ENCODE peak calls at places on chromosome 17, in nine cellular contexts. W is mesenchymal stem cell; P is body of pancreas; A is neural progenitor cell; U is prostate gland; Q is CD8-positive, alpha-beta memory T cell; N is IMR-90; Y is aorta; F is lung. G is an unnamed sample. For H3K9me3, the result is how much of the 10 kb centered on the place peaks cover.

GRCh38 chr17:77144227-77144626 is 3.5 kb downstream of the SEC14L1 start:
- DNase-seq in W (no peak), P (peak), A (no peak), U (no peak), Q (no peak), N (no peak), Y (no peak), F (no peak), G (no peak)

GRCh38 chr17:60678118-60678444 is 430 bp downstream of the BCAS3 start:
- DNase-seq in W (no peak), P (no peak), A (no peak), U (no peak), Q (no peak), N (no peak), Y (no peak), F (no peak), G (no peak)

GRCh38 chr17:59165933-59166342 is 10.4 kb downstream of the PRR11 start:
- DNase-seq in W (peak), P (peak), A (peak), U (no peak), Q (peak), N (peak), Y (no peak), F (no peak), G (no peak)

GRCh38 chr17:53176629-53177028 is 646.1 kb upstream of the KIF2B start:
- DNase-seq in W (no peak), P (no peak), A (no peak), U (no peak), Q (no peak), N (no peak), Y (no peak), F (no peak), G (no peak)

GRCh38 chr17:77810536-77810935 is 148.0 kb upstream of the TNRC6C start:
- DNase-seq in W (peak), P (peak), A (no peak), U (no peak), Q (no peak), N (peak), Y (peak), F (no peak), G (peak)

GRCh38 chr17:32877164-32877764 is 340 bp upstream of the MYO1D start:
- DNase-seq in W (peak), P (peak), A (peak), U (peak), Q (peak), N (peak), Y (peak), F (peak), G (peak)

GRCh38 chr17:60163108-60163784 is 13.5 kb downstream of the CA4 start:
- DNase-seq in W (no peak), P (no peak), A (peak), U (no peak), Q (no peak), N (no peak), Y (no peak), F (no peak), G (no peak)

GRCh38 chr17:77857613-77858012 is 100.9 kb upstream of the TNRC6C start:
- DNase-seq in W (no peak), P (no peak), A (no peak), U (no peak), Q (peak), N (peak), Y (no peak), F (no peak), G (no peak)

GRCh38 chr17:32502710-32503109 is 15.9 kb downstream of the CDK5R1 start:
- DNase-seq in W (no peak), P (no peak), A (no peak), U (no peak), Q (no peak), N (no peak), Y (no peak), F (no peak), G (no peak)

GRCh38 chr17:45371414-45372324 is 54.8 kb upstream of the MAP3K14 start:
- DNase-seq in W (peak), P (peak), A (peak), U (peak), Q (no peak), N (peak), Y (peak), F (peak), G (peak)

DNA sequence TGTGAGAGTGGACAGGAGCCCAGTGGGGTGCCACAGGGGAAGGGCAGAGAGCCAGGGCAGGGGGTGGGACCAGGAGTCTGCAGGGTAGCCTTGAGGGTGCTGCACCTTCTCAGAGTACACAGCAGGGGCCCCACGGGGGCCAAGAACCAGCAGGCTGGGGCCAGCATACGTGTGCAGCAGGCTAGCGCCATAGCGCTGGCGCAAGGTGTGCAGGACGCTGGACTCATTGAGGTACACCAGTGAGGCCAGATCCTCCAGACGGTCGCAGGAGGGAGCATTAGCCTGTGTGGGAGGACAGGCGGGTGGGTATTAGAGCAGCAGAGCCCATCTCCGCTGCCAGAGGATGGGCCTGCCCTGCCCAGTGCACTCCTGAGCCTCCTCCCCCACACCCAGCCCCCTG is 58.8 kb downstream of the MYO18A start:
- DNase-seq in W (no peak), P (no peak), A (no peak), U (no peak), Q (no peak), N (no peak), Y (no peak), F (no peak), G (no peak)
- H3K9me3 ChIP-seq in W (under half), P (under half), A (under half), U (under half), Q (under half), N (under half), Y (under half), F (under half), G (under half)

DNA sequence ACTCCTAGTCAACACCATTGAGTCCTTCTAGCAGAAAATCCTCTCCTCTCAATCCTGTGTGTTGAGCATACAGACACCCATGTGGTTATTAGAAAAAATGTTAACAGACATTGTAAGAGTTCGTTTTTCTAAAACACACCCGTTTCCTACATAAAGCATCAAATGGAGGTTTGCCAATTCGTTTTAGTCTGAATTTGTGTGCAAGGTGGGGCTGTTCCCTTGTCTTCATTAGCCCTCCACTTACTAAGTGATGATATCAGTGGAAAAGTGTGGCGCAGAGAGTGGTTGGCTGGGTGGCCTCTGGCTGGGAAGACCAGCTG is 2.7 kb downstream of the NHERF1 start:
- DNase-seq in W (no peak), P (no peak), A (no peak), U (no peak), Q (no peak), N (no peak), Y (no peak), F (no peak), G (no peak)
- H3K4me3 ChIP-seq in W (no peak), P (no peak), A (peak), U (no peak), Q (peak), N (no peak), Y (no peak), F (no peak), G (peak)

DNA sequence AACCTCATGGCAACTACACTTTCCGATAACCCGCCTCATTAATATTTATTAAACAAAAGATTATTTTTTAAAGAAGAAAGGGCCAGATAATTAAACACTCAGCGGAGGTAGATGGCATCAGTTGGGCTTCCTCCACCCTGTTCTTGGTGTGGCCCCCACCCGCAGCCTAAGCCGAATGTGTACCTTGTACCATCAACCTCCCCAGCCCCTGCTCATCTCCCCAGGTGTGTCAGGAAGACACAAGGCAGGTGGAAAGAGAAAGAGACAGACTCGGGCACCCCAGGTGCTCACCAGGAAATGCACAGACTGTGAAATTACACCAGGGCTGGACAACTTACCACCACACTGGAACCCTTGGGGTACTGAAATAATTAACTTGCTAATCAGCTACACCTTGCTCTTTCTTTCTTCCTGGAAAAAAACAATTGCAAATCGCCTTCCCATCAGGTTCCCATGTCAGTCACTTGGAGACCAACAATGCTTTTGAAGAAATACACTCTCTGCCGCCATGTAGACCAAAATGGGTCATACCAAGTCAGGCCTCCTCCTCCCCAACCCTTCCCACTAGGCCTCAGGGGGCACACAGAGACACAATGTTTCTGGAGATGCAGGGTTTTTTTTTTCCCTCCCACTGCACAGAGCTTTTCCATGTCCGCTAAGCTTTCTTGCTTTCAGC is 8.7 kb upstream of the LHX1 start:
- DNase-seq in W (no peak), P (no peak), A (no peak), U (no peak), Q (no peak), N (no peak), Y (no peak), F (no peak), G (no peak)
- H3K9me3 ChIP-seq in W (under half), P (under half), A (under half), U (under half), Q (under half), N (under half), Y (under half), F (under half), G (under half)

GRCh38 chr17:72998343-72998742 is 94.1 kb downstream of the SLC39A11 start:
- DNase-seq in W (no peak), P (no peak), A (no peak), U (no peak), Q (no peak), N (no peak), Y (no peak), F (no peak), G (no peak)
- H3K4me3 ChIP-seq in W (no peak), P (no peak), A (no peak), U (no peak), Q (no peak), N (no peak), Y (no peak), F (no peak), G (no peak)

DNA sequence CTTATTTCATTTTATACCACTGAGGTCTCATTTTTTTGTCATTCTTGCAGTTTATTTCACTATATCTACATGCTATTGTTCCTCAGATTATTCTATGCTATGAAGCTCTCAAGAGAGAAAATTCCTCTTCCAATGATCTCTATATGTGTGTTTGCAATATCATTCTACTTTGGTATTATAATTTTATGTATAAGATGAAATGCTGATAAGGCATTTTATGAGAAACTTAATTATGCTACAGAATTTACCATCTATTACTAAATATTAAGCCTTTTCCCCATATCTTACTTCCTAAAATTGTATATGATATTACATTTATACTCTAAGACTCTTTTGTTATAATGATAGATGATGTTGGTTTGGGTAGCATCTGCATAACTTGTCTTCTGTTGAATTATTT is 765.5 kb downstream of the KCNJ2 start:
- DNase-seq in W (no peak), P (no peak), A (no peak), U (no peak), Q (no peak), N (no peak), Y (no peak), F (no peak), G (no peak)
- H3K9me3 ChIP-seq in W (under half), P (under half), A (under half), U (under half), Q (under half), N (under half), Y (under half), F (under half), G (under half)

DNA sequence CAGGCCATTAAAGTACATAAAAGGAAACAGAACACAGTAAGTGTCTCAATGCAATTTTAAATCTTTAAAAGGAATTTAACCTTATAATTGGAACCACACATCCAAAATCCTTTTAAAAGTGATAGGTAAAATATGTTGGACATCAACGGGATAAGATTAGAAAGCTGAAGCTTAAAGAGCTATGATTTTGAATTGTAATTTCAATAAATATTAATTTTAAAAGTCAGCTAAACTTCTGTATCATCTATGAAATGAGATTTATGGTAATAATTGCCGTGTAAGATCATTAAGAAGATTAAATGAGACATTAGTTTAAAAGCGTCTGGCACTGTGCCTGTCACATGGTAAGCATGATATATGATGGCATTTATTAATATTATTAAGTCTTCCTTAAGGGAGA is 31.3 kb downstream of the CCDC42 start:
- DNase-seq in W (no peak), P (no peak), A (no peak), U (no peak), Q (no peak), N (no peak), Y (no peak), F (no peak), G (no peak)
- H3K4me3 ChIP-seq in W (no peak), P (no peak), A (no peak), U (no peak), Q (no peak), N (no peak), Y (no peak), F (no peak), G (no peak)

GRCh38 chr17:3197219-3197618 is at the start of gene OR1A2:
- DNase-seq in W (no peak), P (no peak), A (no peak), U (no peak), Q (no peak), N (no peak), Y (no peak), F (no peak), G (no peak)
- H3K9me3 ChIP-seq in W (under half), P (under half), A (under half), U (under half), Q (under half), N (under half), Y (under half), F (under half), G (under half)

DNA sequence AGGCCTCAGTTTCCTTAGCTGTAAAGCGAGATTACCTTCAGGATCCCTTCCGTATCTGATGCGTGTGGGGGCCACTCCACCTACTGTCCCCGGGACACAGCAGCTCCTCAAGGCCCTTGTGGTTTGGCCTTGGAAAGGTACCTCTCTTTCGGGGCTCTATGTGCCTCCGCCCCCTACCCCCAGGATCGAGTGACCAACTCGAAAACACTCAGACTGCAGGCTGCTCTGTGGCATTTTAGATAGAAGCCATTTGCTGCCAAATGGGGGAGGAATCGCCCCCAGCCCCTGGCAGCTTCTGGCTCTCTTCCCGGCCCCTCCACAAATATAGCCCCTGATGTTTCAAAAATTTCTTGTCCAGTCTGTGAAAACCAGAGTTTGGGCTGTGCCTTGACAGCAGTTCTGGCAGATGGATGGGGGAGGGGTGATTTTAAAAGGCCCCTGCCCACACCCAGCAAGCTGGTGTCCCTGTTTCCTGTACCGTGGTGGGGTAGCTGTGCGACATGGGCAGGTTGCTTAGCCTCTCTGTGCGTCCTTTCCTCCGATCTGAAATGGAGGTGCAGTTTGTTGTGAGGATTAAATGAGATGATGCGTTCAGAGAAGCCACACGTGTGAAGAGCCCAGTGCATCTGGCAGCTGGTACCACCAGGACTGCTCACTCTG is 1.1 kb upstream of the WFIKKN2 start:
- DNase-seq in W (no peak), P (no peak), A (no peak), U (no peak), Q (no peak), N (no peak), Y (no peak), F (no peak), G (no peak)
- H3K4me3 ChIP-seq in W (peak), P (no peak), A (no peak), U (no peak), Q (no peak), N (no peak), Y (no peak), F (no peak), G (no peak)

GRCh38 chr17:67750067-67750466 is 32.3 kb downstream of the NOL11 start:
- DNase-seq in W (no peak), P (no peak), A (no peak), U (no peak), Q (no peak), N (no peak), Y (no peak), F (no peak), G (no peak)
- H3K9me3 ChIP-seq in W (under half), P (under half), A (under half), U (under half), Q (under half), N (under half), Y (under half), F (under half), G (under half)